ENCODE peak calls at places on chromosomes 6 and 20, in eight cellular contexts. Q, T, X, U, M, A, L and B are unnamed samples.

GRCh38 chr20:23397961-23398360 is 23.3 kb downstream of the NAPB start:
- DNase-seq in Q (no peak), T (no peak), X (no peak), U (peak), M (no peak), A (peak), L (no peak), B (no peak)

GRCh38 chr20:37353285-37353849 is 7.4 kb downstream of the SRC start:
- DNase-seq in Q (no peak), T (no peak), X (no peak), U (no peak), M (no peak), A (no peak), L (no peak), B (no peak)

GRCh38 chr6:170489836-170490235 is 63.3 kb downstream of the PSMB1 start:
- DNase-seq in Q (no peak), T (no peak), X (no peak), U (no peak), M (no peak), A (no peak), L (no peak), B (no peak)

GRCh38 chr6:152932865-152933264 is 50.0 kb downstream of the FBXO5 start:
- DNase-seq in Q (no peak), T (no peak), X (no peak), U (no peak), M (no peak), A (no peak), L (no peak), B (no peak)

GRCh38 chr20:22825546-22825945 is 209.6 kb upstream of the SSTR4 start:
- DNase-seq in Q (no peak), T (no peak), X (no peak), U (peak), M (no peak), A (peak), L (no peak), B (no peak)

GRCh38 chr6:4345543-4345942 is 210.2 kb upstream of the ECI2 start:
- DNase-seq in Q (no peak), T (no peak), X (no peak), U (no peak), M (no peak), A (no peak), L (no peak), B (no peak)

GRCh38 chr6:47722178-47722577 is 23.8 kb downstream of the ADGRF4 start:
- DNase-seq in Q (no peak), T (peak), X (no peak), U (no peak), M (no peak), A (no peak), L (no peak), B (no peak)

GRCh38 chr20:31330893-31331292 is 22.5 kb upstream of the DEFB116 start:
- DNase-seq in Q (no peak), T (no peak), X (no peak), U (no peak), M (no peak), A (no peak), L (no peak), B (no peak)

GRCh38 chr6:24858154-24858801 is 59.6 kb upstream of the ARMH2 start:
- DNase-seq in Q (no peak), T (peak), X (no peak), U (peak), M (no peak), A (peak), L (no peak), B (no peak)

GRCh38 chr6:1516742-1517520 is 92.8 kb upstream of the FOXC1 start:
- DNase-seq in Q (no peak), T (no peak), X (no peak), U (no peak), M (no peak), A (no peak), L (no peak), B (no peak)

GRCh38 chr6:65199121-65199520 is 507.9 kb downstream of the EYS start:
- DNase-seq in Q (no peak), T (no peak), X (no peak), U (no peak), M (no peak), A (no peak), L (no peak), B (no peak)

GRCh38 chr6:150145427-150145826 is 2.6 kb downstream of the PPP1R14C start:
- DNase-seq in Q (no peak), T (no peak), X (no peak), U (no peak), M (no peak), A (no peak), L (no peak), B (no peak)

GRCh38 chr20:37845261-37845681 is 57.7 kb upstream of the VSTM2L start:
- DNase-seq in Q (no peak), T (no peak), X (peak), U (no peak), M (no peak), A (no peak), L (no peak), B (no peak)

GRCh38 chr6:43149260-43149659 is 21.8 kb upstream of the SRF start:
- DNase-seq in Q (no peak), T (no peak), X (no peak), U (no peak), M (no peak), A (no peak), L (no peak), B (no peak)
- TF ChIP-seq CTCF in Q (no peak), T (no peak), X (no peak), U (no peak), M (no peak), A (no peak), L (no peak), B (no peak)

GRCh38 chr20:8074931-8075330 is 55.4 kb upstream of the TMX4 start:
- DNase-seq in Q (no peak), T (no peak), X (no peak), U (peak), M (no peak), A (peak), L (no peak), B (no peak)

GRCh38 chr20:8079976-8080375 is 52.1 kb upstream of the PLCB1 start:
- DNase-seq in Q (no peak), T (no peak), X (no peak), U (no peak), M (no peak), A (no peak), L (no peak), B (no peak)

GRCh38 chr20:8073024-8073832 is 53.7 kb upstream of the TMX4 start:
- DNase-seq in Q (no peak), T (no peak), X (no peak), U (peak), M (no peak), A (peak), L (no peak), B (no peak)

GRCh38 chr20:8078528-8078914 is 53.5 kb upstream of the PLCB1 start:
- DNase-seq in Q (no peak), T (no peak), X (no peak), U (peak), M (no peak), A (peak), L (no peak), B (no peak)

DNA sequence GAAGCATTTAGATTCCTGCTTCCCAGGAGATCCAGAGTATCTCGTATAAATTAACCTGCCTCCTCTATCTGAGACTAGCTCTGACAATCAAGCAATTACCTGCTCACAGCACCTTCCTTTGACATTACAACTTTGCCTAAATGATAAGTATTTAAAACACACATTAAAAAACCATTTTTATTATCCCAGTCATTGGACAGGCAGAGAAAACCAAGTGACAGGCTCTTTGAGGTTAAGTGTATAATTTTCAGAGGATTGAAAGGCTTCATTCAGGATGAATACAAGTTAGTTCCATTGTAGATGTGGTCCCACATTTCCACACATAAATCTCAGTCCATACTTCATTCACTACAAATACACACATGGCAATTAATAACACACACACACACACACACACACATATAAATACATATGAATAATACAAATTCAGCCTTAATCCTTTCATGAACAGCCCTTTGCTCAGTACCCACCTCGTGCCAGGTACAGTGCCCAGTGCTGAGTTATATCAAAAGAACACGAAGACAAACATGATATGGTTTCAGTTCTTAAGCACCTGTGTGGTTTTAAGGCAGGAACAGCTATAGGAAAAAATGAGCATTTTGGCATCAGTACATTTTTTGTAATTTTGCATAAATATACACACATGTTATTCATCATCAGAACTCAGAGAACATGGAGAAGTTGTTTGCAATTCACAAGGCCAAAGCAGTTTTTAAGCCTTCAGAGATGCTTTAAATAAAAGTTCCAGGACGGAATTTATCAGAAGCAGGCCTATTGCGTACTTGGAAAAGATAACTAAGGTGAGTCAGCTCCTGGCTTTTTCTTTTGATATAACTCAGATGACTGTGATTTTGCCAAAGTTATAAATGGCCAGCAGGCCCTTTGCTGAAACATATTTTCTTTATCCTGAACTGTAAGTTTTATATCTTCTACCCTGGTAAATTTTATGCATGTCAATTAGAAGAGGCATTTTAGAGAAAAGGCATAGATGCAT is 55.3 kb upstream of the PLCB1 start:
- DNase-seq in Q (no peak), T (no peak), X (peak), U (peak), M (no peak), A (peak), L (no peak), B (no peak)
- TF ChIP-seq CTCF in Q (no peak), T (no peak), X (no peak), U (no peak), M (no peak), A (no peak), L (no peak), B (no peak)

GRCh38 chr6:154498340-154498934 is 12.0 kb downstream of the CNKSR3 start:
- DNase-seq in Q (no peak), T (no peak), X (no peak), U (no peak), M (no peak), A (no peak), L (no peak), B (no peak)

GRCh38 chr6:154502564-154502963 is 7.9 kb downstream of the CNKSR3 start:
- DNase-seq in Q (no peak), T (no peak), X (no peak), U (no peak), M (no peak), A (no peak), L (no peak), B (no peak)

GRCh38 chr6:154501287-154501868 is 9.1 kb downstream of the CNKSR3 start:
- DNase-seq in Q (no peak), T (no peak), X (no peak), U (no peak), M (no peak), A (no peak), L (no peak), B (no peak)

GRCh38 chr6:154499854-154500589 is 10.5 kb downstream of the CNKSR3 start:
- DNase-seq in Q (no peak), T (no peak), X (no peak), U (no peak), M (no peak), A (no peak), L (no peak), B (no peak)

GRCh38 chr6:154500769-154501171 is 9.7 kb downstream of the CNKSR3 start:
- DNase-seq in Q (no peak), T (no peak), X (no peak), U (no peak), M (no peak), A (peak), L (no peak), B (no peak)
- TF ChIP-seq CTCF in Q (peak), T (no peak), X (peak), U (no peak), M (peak), A (peak), L (no peak), B (peak)

DNA sequence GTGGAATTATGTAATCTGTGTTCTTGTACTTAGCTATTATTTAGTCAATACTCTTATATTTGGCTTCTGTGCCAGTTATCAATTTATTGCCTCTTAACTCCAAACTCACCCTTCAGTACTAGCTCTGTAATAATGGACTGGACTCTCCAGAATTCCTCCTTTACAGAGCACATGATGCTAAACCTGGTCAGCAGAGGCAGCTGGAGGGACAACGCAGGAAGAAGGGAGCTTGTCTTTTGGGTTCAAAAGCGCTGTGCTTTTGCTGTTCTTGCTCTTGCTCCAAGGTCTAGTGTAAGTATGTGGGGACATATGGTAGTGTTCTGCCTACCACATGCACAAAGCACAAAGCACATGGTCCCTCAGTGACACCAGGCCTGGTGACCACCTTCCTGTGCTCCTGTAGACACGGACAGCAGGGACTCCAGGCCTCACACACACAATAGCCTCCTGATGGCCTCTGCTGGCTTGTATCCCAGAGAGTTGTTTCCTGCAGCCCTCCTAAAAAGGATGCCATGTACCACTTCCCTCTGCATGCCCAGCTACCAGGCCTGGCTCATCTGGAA is 46.1 kb downstream of the CHD6 start:
- DNase-seq in Q (peak), T (no peak), X (no peak), U (no peak), M (no peak), A (peak), L (no peak), B (no peak)
- TF ChIP-seq CTCF in Q (peak), T (no peak), X (no peak), U (no peak), M (no peak), A (peak), L (no peak), B (no peak)

GRCh38 chr6:32095338-32096086 is 13.6 kb downstream of the TNXB start:
- DNase-seq in Q (no peak), T (no peak), X (no peak), U (no peak), M (no peak), A (no peak), L (peak), B (no peak)
- TF ChIP-seq CTCF in Q (no peak), T (no peak), X (no peak), U (no peak), M (no peak), A (no peak), L (no peak), B (no peak)

GRCh38 chr20:33869283-33869682 is 58.1 kb downstream of the CHMP4B start:
- DNase-seq in Q (no peak), T (no peak), X (no peak), U (no peak), M (no peak), A (no peak), L (peak), B (no peak)

GRCh38 chr20:33868571-33868970 is 57.4 kb downstream of the CHMP4B start:
- DNase-seq in Q (no peak), T (no peak), X (no peak), U (no peak), M (no peak), A (no peak), L (peak), B (no peak)

GRCh38 chr20:33865761-33866160 is 54.6 kb downstream of the CHMP4B start:
- DNase-seq in Q (no peak), T (no peak), X (no peak), U (no peak), M (no peak), A (no peak), L (peak), B (no peak)

GRCh38 chr20:33866398-33867079 is 55.4 kb downstream of the CHMP4B start:
- DNase-seq in Q (no peak), T (no peak), X (no peak), U (no peak), M (no peak), A (no peak), L (peak), B (no peak)

DNA sequence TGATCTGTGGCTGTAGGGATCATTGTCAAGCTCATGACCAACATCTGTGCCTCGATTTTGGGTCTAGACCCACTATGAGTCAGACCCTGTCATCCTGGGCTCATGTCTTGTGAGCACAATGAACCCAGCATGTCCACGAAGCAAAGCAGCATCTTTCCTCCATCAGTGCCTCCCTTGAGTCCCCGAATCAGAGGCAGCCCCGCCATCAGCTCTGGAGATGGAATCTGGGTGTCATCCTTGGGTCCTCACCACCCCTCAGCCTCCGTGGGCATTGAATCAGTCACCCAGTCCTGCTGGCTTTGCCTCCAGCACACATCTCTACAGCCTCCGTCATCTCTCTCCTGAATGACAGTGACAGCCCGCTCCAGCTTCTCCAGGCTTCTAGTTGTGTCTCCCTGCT is 56.9 kb downstream of the CHMP4B start:
- DNase-seq in Q (no peak), T (no peak), X (no peak), U (no peak), M (no peak), A (no peak), L (no peak), B (no peak)
- TF ChIP-seq CTCF in Q (no peak), T (no peak), X (no peak), U (no peak), M (no peak), A (no peak), L (no peak), B (no peak)

GRCh38 chr6:30790734-30791383 is 46.5 kb upstream of the IER3 start:
- DNase-seq in Q (no peak), T (no peak), X (no peak), U (no peak), M (no peak), A (no peak), L (no peak), B (no peak)
- TF ChIP-seq CTCF in Q (no peak), T (no peak), X (no peak), U (no peak), M (no peak), A (no peak), L (no peak), B (no peak)

GRCh38 chr6:168713839-168714238 is 272.9 kb downstream of the SMOC2 start:
- DNase-seq in Q (no peak), T (no peak), X (peak), U (peak), M (no peak), A (peak), L (no peak), B (peak)
- TF ChIP-seq CTCF in Q (peak), T (no peak), X (peak), U (peak), M (peak), A (peak), L (no peak), B (no peak)

GRCh38 chr6:118667988-118668387 is 16.6 kb upstream of the CEP85L start:
- DNase-seq in Q (no peak), T (no peak), X (no peak), U (peak), M (no peak), A (peak), L (no peak), B (no peak)
- TF ChIP-seq CTCF in Q (no peak), T (no peak), X (no peak), U (no peak), M (no peak), A (no peak), L (no peak), B (no peak)